ENCODE peak calls at places on chromosome 21, in four cellular contexts. One of them, this sample, is unnamed.

GRCh38 chr21:42508371-42508770 is 5.3 kb upstream of the SLC37A1 start:
- DNase-seq in foreskin fibroblast: no peak
- DNase-seq in cardiac fibroblast: no peak
- DNase-seq in HFF-Myc: no peak
- DNase-seq in this sample: no peak

GRCh38 chr21:31030367-31031106 is 7.7 kb downstream of the KRTAP19-8 start:
- DNase-seq in foreskin fibroblast: no peak
- DNase-seq in HFF-Myc: no peak
- DNase-seq in cardiac fibroblast: no peak
- DNase-seq in this sample: no peak

GRCh38 chr21:25421327-25422028 is 185.8 kb downstream of the MRPL39 start:
- DNase-seq in foreskin fibroblast: peak; percentile 67
- DNase-seq in HFF-Myc: no peak
- DNase-seq in cardiac fibroblast: peak; percentile 48
- DNase-seq in this sample: peak; percentile 38

GRCh38 chr21:36472377-36472776 is 7.5 kb downstream of the CLDN14 start:
- DNase-seq in foreskin fibroblast: no peak
- DNase-seq in cardiac fibroblast: no peak
- DNase-seq in HFF-Myc: no peak
- DNase-seq in this sample: no peak

GRCh38 chr21:23936991-23937390 is 1670.3 kb downstream of the MRPL39 start:
- DNase-seq in cardiac fibroblast: no peak
- DNase-seq in HFF-Myc: no peak
- DNase-seq in foreskin fibroblast: no peak
- DNase-seq in this sample: no peak

GRCh38 chr21:33396966-33397365 is 6.2 kb upstream of the IFNGR2 start:
- DNase-seq in foreskin fibroblast: peak; percentile 70
- DNase-seq in cardiac fibroblast: peak; percentile 90
- DNase-seq in HFF-Myc: no peak
- DNase-seq in this sample: no peak

GRCh38 chr21:42441963-42442362 is 38.3 kb downstream of the UBASH3A start:
- DNase-seq in HFF-Myc: no peak
- DNase-seq in cardiac fibroblast: no peak
- DNase-seq in foreskin fibroblast: no peak
- DNase-seq in this sample: no peak

GRCh38 chr21:33670076-33670475 is 27.8 kb downstream of the ITSN1 start:
- DNase-seq in foreskin fibroblast: peak; percentile 65
- DNase-seq in HFF-Myc: no peak
- DNase-seq in cardiac fibroblast: no peak
- DNase-seq in this sample: no peak

GRCh38 chr21:36129219-36129618 is 5.7 kb upstream of the CBR3 start:
- DNase-seq in cardiac fibroblast: no peak
- DNase-seq in HFF-Myc: no peak
- DNase-seq in foreskin fibroblast: no peak
- DNase-seq in this sample: no peak